ENCODE peak calls at places on chromosomes 3 and 15, in four cellular contexts. I is tibial nerve, V is fibroblast of lung, G is fibroblast of the aortic adventitia. D is an unnamed sample.

GRCh38 chr3:71492969-71493368 is 90.6 kb downstream of the FOXP1 start:
- DNase-seq in G (no peak), V (no peak), I (no peak), D (no peak)

GRCh38 chr3:8619548-8619947 is 25.1 kb downstream of the SSUH2 start:
- DNase-seq in G (peak), V (peak), I (no peak), D (no peak)

GRCh38 chr3:108662141-108662738 is 72.7 kb downstream of the DZIP3 start:
- DNase-seq in G (peak), V (peak), I (no peak), D (no peak)

GRCh38 chr3:107911337-107912000 is 179.4 kb downstream of the CD47 start:
- DNase-seq in G (no peak), V (no peak), I (no peak), D (no peak)

GRCh38 chr3:177306252-177306651 is 109.0 kb upstream of the TBL1XR1 start:
- DNase-seq in V (peak), I (no peak), G (peak), D (no peak)

GRCh38 chr3:194497799-194498575 is 11.2 kb upstream of the ATP13A3 start:
- DNase-seq in V (no peak), G (no peak), I (no peak), D (peak)

GRCh38 chr15:52789601-52790165 is 453 bp downstream of the ONECUT1 start:
- DNase-seq in I (no peak), G (peak), V (no peak), D (no peak)

GRCh38 chr3:146813496-146813895 is 208.3 kb upstream of the PLSCR5 start:
- DNase-seq in V (no peak), G (peak), I (no peak), D (no peak)

GRCh38 chr3:136838641-136839555 is 20.0 kb downstream of the SLC35G2 start:
- DNase-seq in G (peak), I (no peak), V (peak), D (no peak)

GRCh38 chr3:16272588-16272987 is 7.6 kb downstream of the OXNAD1 start:
- DNase-seq in V (no peak), I (no peak), G (no peak), D (no peak)

GRCh38 chr15:68528891-68529290 is 49.9 kb upstream of the CORO2B start:
- DNase-seq in V (no peak), I (no peak), G (peak), D (no peak)

GRCh38 chr15:98794754-98795153 is 146.4 kb downstream of the IGF1R start:
- DNase-seq in V (peak), I (no peak), G (no peak), D (no peak)

GRCh38 chr3:179933872-179934271 is 102.9 kb downstream of the PEX5L start:
- DNase-seq in I (no peak), G (no peak), V (no peak), D (no peak)

GRCh38 chr3:58059349-58060321 is 51.4 kb downstream of the FLNB start:
- DNase-seq in G (peak), I (no peak), V (peak), D (no peak)

DNA sequence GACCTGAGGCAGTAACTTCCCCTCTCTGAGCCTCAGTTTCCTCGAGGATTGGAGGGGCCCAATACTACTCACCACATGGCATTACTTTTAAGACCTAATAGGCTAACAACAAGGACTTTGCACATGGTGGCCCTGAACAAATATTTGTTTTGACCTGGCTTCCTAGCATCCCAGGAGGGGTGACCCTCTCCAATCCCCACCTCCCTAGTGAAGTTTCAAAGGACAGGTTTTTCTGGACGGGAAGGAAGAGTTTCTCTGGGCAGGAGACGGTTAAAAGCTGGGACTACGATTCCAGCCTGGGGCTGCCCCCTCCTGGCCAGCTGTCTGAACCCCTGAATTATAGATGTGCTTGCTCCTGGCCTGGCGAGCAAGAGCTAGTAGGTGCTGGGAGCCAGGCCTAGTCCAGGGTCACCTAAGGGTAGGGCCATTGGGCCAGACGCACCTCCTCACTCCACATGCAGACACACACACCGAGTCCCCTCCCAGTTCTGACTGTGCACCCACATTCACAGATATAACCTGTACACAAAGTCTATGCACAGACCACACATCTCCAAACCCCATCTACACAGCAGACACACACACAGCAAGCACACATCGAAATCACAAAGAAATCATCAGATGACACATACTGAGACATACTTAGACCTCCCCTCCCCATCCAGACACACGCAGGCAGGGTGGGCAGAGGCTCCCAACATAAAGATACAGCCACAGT is 2.7 kb upstream of the ISL2 start:
- DNase-seq in I (no peak), V (no peak), G (no peak), D (no peak)
- TF ChIP-seq CTCF in I (no peak), V (peak), G (no peak), D (no peak)

GRCh38 chr3:47440131-47440530 is 35.6 kb downstream of the SCAP start:
- DNase-seq in I (no peak), G (no peak), V (peak), D (no peak)
- TF ChIP-seq CTCF in I (no peak), G (peak), V (peak), D (no peak)

DNA sequence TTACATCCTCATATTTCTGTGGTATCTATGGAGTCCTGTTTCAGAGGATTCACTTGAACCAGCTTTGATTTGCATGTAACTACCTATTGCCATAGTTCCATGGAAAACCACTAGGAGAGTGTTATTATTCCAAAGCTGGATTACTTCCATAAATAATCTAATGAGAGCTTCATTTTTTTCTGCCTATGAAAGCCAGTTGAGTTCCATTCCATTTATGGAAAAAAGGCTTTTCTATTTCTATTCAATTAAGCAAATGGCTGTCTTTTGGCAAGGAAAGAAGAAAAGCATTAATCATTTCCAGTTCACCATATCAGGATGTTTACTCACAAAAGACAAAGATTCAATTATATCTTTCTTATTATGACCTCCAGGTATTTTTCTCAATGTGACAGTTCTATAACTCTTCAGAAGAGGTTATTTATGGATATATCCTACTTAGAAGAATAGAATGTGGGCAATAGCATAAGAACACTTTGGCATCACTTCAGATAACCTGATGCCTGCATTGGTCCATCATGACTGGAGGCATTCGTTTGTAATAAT is 259.9 kb upstream of the ZPLD1 start:
- DNase-seq in I (no peak), V (peak), G (peak), D (no peak)
- TF ChIP-seq CTCF in I (no peak), V (no peak), G (peak), D (no peak)

DNA sequence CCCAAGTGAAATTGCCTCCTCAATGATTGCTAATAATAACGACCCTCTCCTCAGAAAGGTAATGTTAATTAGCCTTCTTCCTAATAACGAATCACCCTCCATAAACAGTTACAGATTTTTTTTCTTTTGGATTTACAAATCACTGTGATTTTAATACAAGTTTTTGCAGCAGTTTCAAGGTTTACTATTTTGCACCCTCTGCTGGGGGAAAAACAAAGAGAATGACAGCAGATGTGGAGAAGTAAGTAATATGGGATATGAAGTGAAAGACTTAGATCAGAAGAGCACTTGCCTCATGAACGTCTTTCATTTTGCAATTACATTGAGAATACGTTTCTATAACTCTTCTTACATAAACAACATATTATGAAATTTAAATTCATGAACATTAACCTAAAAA is 16.1 kb upstream of the CNTN3 start:
- DNase-seq in I (no peak), V (peak), G (peak), D (no peak)
- TF ChIP-seq CTCF in I (peak), V (peak), G (peak), D (no peak)

DNA sequence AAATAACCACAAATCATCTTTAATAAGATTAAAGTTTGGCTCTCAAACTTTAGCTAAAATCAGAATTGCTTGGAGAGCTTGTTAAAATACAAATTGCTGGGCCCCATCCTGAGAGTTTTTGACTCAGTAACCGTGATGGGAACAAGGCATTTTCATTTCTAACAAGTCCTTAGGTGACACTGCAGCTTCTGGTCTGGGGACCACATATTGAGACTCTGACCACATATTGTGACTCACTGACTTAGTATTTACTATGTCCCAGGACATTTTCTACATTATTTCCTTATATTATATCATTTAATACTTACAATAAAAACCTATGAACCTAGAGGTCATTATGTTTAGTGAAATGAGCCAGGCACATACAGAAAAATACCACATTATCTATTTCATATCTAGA is 164.5 kb downstream of the ZMAT3 start:
- DNase-seq in I (no peak), V (no peak), G (no peak), D (no peak)
- TF ChIP-seq CTCF in I (no peak), V (no peak), G (no peak), D (no peak)

GRCh38 chr15:49622561-49622960 is 1.7 kb downstream of the DTWD1 start:
- DNase-seq in G (peak), I (no peak), V (no peak), D (no peak)
- TF ChIP-seq CTCF in G (no peak), I (no peak), V (peak), D (no peak)

GRCh38 chr15:34304613-34305012 is 33.0 kb downstream of the SLC12A6 start:
- DNase-seq in I (no peak), G (peak), V (peak), D (no peak)
- TF ChIP-seq CTCF in I (no peak), G (no peak), V (no peak), D (no peak)

DNA sequence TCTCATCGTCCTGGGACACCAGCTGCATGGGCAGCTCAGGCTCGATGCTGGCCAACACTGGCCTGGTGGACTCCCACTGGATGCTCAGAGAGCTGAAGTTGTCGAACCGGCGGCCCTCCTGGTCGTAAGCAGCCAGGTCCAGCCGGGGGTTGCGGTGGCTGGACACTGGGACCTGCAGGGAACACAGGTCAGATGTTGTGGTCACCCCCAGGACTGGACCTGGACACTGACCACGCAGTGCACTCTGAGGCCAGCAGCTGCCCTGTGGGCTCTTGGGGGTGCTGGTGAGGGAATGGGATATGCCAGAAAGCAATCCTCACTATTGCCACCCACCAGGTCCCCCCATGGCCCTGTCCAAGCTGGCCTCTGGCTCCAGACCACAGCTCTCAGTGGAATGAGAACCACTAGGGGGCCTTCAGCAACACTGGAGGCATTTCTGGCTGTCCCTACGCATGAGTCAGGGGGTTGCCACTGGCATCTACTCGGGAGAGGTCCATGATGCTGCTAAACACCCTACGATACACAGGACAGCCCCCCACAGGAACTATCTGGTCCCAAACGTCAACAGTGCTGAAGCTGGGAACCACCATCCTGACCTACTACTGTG is 66.1 kb downstream of the NUP210 start:
- DNase-seq in I (no peak), V (no peak), G (no peak), D (no peak)
- TF ChIP-seq CTCF in I (no peak), V (no peak), G (peak), D (no peak)

DNA sequence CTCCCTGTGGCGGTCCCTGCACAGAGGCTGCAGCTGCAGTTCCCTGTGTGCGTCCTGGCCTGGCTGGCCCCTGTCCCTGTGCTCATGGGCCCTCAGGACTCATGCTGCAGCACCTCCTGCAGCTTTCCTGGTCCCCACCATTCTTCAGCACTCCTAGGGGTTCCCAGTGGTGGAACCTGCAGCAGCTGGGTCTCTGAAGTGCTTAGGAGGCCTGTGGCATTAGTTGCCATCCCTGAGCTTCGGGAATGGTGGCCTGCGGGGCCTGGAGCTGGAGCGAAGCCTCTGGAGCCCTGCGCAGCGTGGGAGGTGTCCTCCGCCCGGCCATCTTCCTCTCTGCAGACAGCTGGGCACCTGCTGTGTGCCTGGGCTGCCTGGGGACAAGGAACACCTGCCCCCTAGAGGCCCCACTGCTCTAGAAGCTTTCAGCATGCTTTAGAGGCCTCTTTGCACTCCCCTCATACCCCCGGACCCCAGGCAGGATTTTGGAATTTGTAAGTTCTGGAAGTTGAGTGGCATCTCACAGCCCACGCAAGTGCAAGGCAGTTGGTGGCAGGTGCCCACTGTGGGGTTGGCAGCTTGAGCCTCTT is 13.1 kb downstream of the PLXNA1 start:
- DNase-seq in V (no peak), I (no peak), G (no peak), D (no peak)
- TF ChIP-seq CTCF in V (no peak), I (no peak), G (no peak), D (no peak)

DNA sequence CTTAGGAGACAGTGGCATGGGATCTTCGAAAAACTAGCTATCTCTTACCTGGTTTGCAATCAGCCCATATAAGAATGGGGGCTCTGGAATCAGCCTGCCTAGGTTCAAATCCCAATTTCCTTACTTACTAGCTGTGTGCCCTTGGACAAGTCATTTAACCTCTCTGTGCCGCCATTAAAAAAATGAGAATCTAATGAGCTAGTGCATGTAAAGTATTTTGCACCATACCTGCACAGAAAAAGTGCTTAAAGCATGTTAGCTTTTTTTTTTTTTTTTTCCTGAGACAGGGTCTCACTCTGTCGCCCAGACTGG is 181.8 kb downstream of the SHQ1 start:
- DNase-seq in V (no peak), G (no peak), I (no peak), D (no peak)
- TF ChIP-seq CTCF in V (no peak), G (no peak), I (no peak), D (no peak)